ENCODE peak calls at places on chromosomes 7 and 10, in four cellular contexts. One of them, this sample, is unnamed.

GRCh38 chr7:2105917-2106316 is 126.8 kb downstream of the MAD1L1 start:
- DNase-seq in left cardiac atrium: no peak
- DNase-seq in NCI-H774: no peak
- DNase-seq in CD4-positive, alpha-beta T cell: no peak
- DNase-seq in this sample: no peak

GRCh38 chr7:157496426-157497275 is 159.8 kb downstream of the DNAJB6 start:
- DNase-seq in left cardiac atrium: no peak
- DNase-seq in NCI-H774: no peak
- DNase-seq in CD4-positive, alpha-beta T cell: no peak
- DNase-seq in this sample: peak

GRCh38 chr7:126657599-126658358 is 595.0 kb downstream of the GRM8 start:
- DNase-seq in left cardiac atrium: no peak
- DNase-seq in NCI-H774: peak
- DNase-seq in CD4-positive, alpha-beta T cell: no peak
- DNase-seq in this sample: no peak

GRCh38 chr10:47383254-47384147 is 592 bp downstream of the ZNF488 start:
- DNase-seq in left cardiac atrium: no peak
- DNase-seq in NCI-H774: peak
- DNase-seq in CD4-positive, alpha-beta T cell: no peak
- DNase-seq in this sample: peak

GRCh38 chr7:20200361-20200760 is 16.8 kb downstream of the MACC1 start:
- DNase-seq in left cardiac atrium: no peak
- DNase-seq in NCI-H774: no peak
- DNase-seq in CD4-positive, alpha-beta T cell: no peak
- DNase-seq in this sample: no peak

GRCh38 chr7:5694221-5694754 is 87.2 kb downstream of the RNF216 start:
- DNase-seq in left cardiac atrium: no peak
- DNase-seq in NCI-H774: no peak
- DNase-seq in CD4-positive, alpha-beta T cell: no peak
- DNase-seq in this sample: no peak

GRCh38 chr10:121187375-121187774 is 336.2 kb downstream of the WDR11 start:
- DNase-seq in left cardiac atrium: no peak
- DNase-seq in NCI-H774: no peak
- DNase-seq in CD4-positive, alpha-beta T cell: no peak
- DNase-seq in this sample: no peak

GRCh38 chr10:125029584-125030242 is 87.8 kb downstream of the ZRANB1 start:
- DNase-seq in left cardiac atrium: no peak
- DNase-seq in NCI-H774: no peak
- DNase-seq in CD4-positive, alpha-beta T cell: no peak
- DNase-seq in this sample: no peak

GRCh38 chr10:33134011-33134751 is 176.2 kb upstream of the ITGB1 start:
- DNase-seq in left cardiac atrium: peak
- DNase-seq in NCI-H774: no peak
- DNase-seq in CD4-positive, alpha-beta T cell: peak
- DNase-seq in this sample: peak